ENCODE peak calls at places on chromosomes 4 and X, in eight cellular contexts. P is A549; R is trophoblast cell; D is effector memory CD4-positive, alpha-beta T cell; I is Kasumi-1; K is CD8-positive, alpha-beta memory T cell; Z is GM13976; H is SJSA1. S is an unnamed sample.
A peak's percentile ranks its signal among the peaks of the same experiment; 100 is the strongest.

GRCh38 chr4:125639182-125639621 is 324.4 kb downstream of the FAT4 start:
- DNase-seq in D (no peak), H (no peak), Z (no peak), R (no peak), K (no peak), I (no peak), P (no peak), S (peak; percentile 74)

GRCh38 chr4:97560009-97560408 is 583.3 kb downstream of the STPG2 start:
- DNase-seq in I (no peak), D (no peak), Z (no peak), R (no peak), H (no peak), P (no peak), K (no peak), S (no peak)

GRCh38 chr4:100257567-100257966 is 67.3 kb upstream of the DDIT4L start:
- DNase-seq in D (no peak), P (peak; percentile 5), R (no peak), Z (no peak), H (no peak), I (peak; percentile 92), K (no peak), S (peak; percentile 1)

GRCh38 chr4:137806420-137806819 is 274.1 kb upstream of the PCDH18 start:
- DNase-seq in I (no peak), R (no peak), H (no peak), D (no peak), P (no peak), Z (no peak), K (no peak), S (no peak)

GRCh38 chr4:58166496-58166895 is 1056.3 kb upstream of the IGFBP7 start:
- DNase-seq in Z (no peak), H (no peak), P (no peak), R (no peak), K (no peak), D (no peak), I (no peak), S (no peak)

GRCh38 chr4:141642068-141642467 is 5.7 kb downstream of the IL15 start:
- DNase-seq in I (no peak), R (no peak), D (no peak), Z (no peak), H (no peak), K (no peak), P (no peak), S (no peak)

GRCh38 chr4:61740950-61741638 is 541.0 kb downstream of the ADGRL3 start:
- DNase-seq in R (no peak), D (no peak), K (no peak), Z (no peak), H (no peak), I (no peak), P (no peak), S (no peak)

GRCh38 chrX:16892504-16893362 is 22.6 kb upstream of the RBBP7 start:
- DNase-seq in P (peak; percentile 89), Z (peak; percentile 67), K (peak; percentile 34), I (peak; percentile 83), R (peak; percentile 86), H (peak; percentile 59), D (peak; percentile 41), S (no peak)

GRCh38 chr4:16524911-16525574 is 298.8 kb upstream of the TAPT1 start:
- DNase-seq in R (no peak), P (no peak), H (no peak), Z (no peak), D (no peak), K (no peak), I (peak; percentile 7), S (no peak)

GRCh38 chr4:78987683-78988082 is 48.4 kb upstream of the PAQR3 start:
- DNase-seq in D (no peak), K (no peak), H (no peak), I (no peak), R (no peak), P (no peak), Z (no peak), S (no peak)

GRCh38 chr4:152780267-152780811 is 585 bp downstream of the ARFIP1 start:
- DNase-seq in I (peak; percentile 47), K (no peak), Z (no peak), D (no peak), H (peak; percentile 44), P (no peak), R (peak; percentile 60), S (no peak)

GRCh38 chrX:50920132-50920531 is 9.6 kb downstream of the BMP15 start:
- DNase-seq in K (no peak), H (no peak), R (peak; percentile 50), I (no peak), Z (no peak), D (no peak), P (peak; percentile 16), S (no peak)

S was measured in H1.